ENCODE peak calls at places on chromosomes 13 and 19, in seven cellular contexts. G is prostate gland, D is neural progenitor cell, K is H1, Q is breast epithelium, F is upper lobe of left lung, V is neuronal stem cell. R is an unnamed sample. For H3K4me1 and H3K36me3, the result is how much of the 10 kb centered on the place peaks cover.

GRCh38 chr19:10290876-10291553 is 1.3 kb downstream of the ICAM5 start:
- DNase-seq in G (no peak), D (peak), K (no peak), Q (peak), F (peak), V (no peak), R (peak)

GRCh38 chr13:75585153-75585552 is 35.6 kb downstream of the UCHL3 start:
- DNase-seq in G (no peak), D (no peak), K (no peak), Q (no peak), F (no peak), V (no peak), R (no peak)

GRCh38 chr13:99984463-99985242 is 3.1 kb downstream of the ZIC2 start:
- DNase-seq in G (no peak), D (peak), K (no peak), Q (no peak), F (no peak), V (no peak), R (no peak)

GRCh38 chr19:42066075-42066754 is 3.8 kb downstream of the GRIK5 start:
- DNase-seq in G (no peak), D (peak), K (peak), Q (no peak), F (no peak), V (no peak), R (peak)

GRCh38 chr19:47682939-47683338 is 30.3 kb upstream of the EHD2 start:
- DNase-seq in G (no peak), D (no peak), K (no peak), Q (no peak), F (no peak), V (no peak), R (peak)

GRCh38 chr13:110645750-110646149 is 30.4 kb downstream of the NAXD start:
- DNase-seq in G (no peak), D (no peak), K (no peak), Q (no peak), F (no peak), V (no peak), R (no peak)

GRCh38 chr13:99265823-99266426 is 7.7 kb upstream of the GPR18 start:
- DNase-seq in G (no peak), D (peak), K (no peak), Q (no peak), F (no peak), V (no peak), R (peak)

GRCh38 chr13:45121421-45121820 is 1.1 kb downstream of the GTF2F2 start:
- DNase-seq in G (no peak), D (peak), K (no peak), Q (no peak), F (no peak), V (no peak), R (peak)

GRCh38 chr13:111115841-111116500 is 861 bp downstream of the ARHGEF7 start:
- DNase-seq in G (no peak), D (peak), K (no peak), Q (no peak), F (no peak), V (peak), R (peak)

GRCh38 chr13:28640861-28641599 is 17.9 kb upstream of the POMP start:
- DNase-seq in G (no peak), D (no peak), K (no peak), Q (no peak), F (no peak), V (no peak), R (no peak)

GRCh38 chr13:110005563-110005962 is 219.2 kb upstream of the IRS2 start:
- DNase-seq in G (no peak), D (no peak), K (no peak), Q (no peak), F (no peak), V (no peak), R (no peak)

GRCh38 chr19:44740351-44740824 is 8.1 kb upstream of the BCL3 start:
- DNase-seq in G (no peak), D (no peak), K (no peak), Q (no peak), F (no peak), V (no peak), R (no peak)

GRCh38 chr13:96899946-96900345 is 94.3 kb downstream of the OXGR1 start:
- DNase-seq in G (no peak), D (no peak), K (no peak), Q (no peak), F (no peak), V (no peak), R (no peak)

GRCh38 chr19:38111898-38112297 is 112.1 kb downstream of the DPF1 start:
- DNase-seq in G (no peak), D (no peak), K (no peak), Q (no peak), F (no peak), V (no peak), R (no peak)

GRCh38 chr19:38025908-38026307 is 118.9 kb downstream of the SIPA1L3 start:
- DNase-seq in G (no peak), D (no peak), K (no peak), Q (no peak), F (no peak), V (no peak), R (no peak)

GRCh38 chr13:66469745-66470144 is 760.4 kb downstream of the PCDH9 start:
- DNase-seq in G (no peak), D (no peak), K (no peak), Q (no peak), F (no peak), V (no peak), R (no peak)

GRCh38 chr19:46745521-46746280 is at the start of gene FKRP:
- DNase-seq in G (no peak), D (peak), K (no peak), Q (no peak), F (no peak), V (no peak), R (peak)

GRCh38 chr13:52738719-52739467 is 727 bp downstream of the CNMD start:
- DNase-seq in G (no peak), D (peak), K (no peak), Q (no peak), F (no peak), V (peak), R (peak)

GRCh38 chr19:14536926-14537692 is 7.7 kb downstream of the TECR start:
- DNase-seq in G (peak), D (peak), K (peak), Q (peak), F (peak), V (peak), R (peak)

GRCh38 chr19:11598103-11598483 is 810 bp downstream of the ZNF627 start:
- DNase-seq in G (no peak), D (no peak), K (no peak), Q (no peak), F (no peak), V (no peak), R (no peak)

GRCh38 chr19:58395979-58396627 is 647 bp downstream of the RNF225 start:
- DNase-seq in G (no peak), D (peak), K (no peak), Q (no peak), F (no peak), V (no peak), R (no peak)

DNA sequence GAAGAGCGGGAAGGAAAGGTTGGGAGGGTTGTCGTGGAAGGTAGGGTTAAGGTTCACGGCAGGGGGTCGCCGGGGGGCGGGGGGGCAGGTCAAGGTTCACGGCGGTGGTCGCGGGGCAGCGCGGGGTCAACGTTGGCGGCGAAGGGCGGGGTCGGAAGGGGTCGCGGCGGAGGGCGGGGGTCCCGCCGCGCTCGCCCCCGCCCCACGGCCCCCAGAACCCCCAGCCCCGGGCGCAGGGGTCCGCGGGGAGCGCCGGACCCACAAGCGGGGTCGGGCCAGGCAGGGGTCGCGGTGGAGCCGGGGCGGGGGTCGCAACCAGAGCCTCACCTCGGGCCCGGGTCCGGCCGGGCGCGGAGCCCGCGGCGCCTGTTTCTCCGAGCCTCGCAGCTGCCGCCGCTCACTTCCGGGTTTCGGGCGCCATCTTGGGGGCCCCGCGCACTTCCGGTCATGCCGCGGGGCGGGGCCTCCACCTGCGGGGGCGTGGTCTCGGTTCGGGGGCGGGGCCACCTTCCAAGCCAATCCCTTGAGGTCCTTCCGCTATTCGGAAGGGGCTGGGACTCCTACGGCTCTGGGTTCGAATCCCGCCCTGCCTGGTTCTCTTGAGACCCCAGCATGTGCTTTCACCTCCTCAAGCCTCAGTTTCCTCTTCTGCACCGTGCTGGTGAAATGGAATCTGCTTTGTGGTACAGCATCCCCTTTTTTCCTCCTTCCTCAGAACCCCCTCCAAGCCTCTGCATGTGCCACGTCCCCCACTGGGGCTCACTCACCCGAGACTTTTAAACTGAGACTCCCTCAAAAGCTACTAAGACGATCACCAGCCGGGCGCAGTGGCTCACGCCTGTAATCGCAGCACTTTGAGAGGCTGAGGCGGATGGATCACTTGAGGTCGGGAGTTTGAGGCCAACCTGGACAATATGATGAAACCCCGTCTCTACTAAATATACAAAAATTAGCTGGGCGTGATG is at the start of gene SBNO2:
- DNase-seq in G (peak), D (peak), K (peak), Q (peak), F (peak), V (peak), R (peak)
- H3K4me1 ChIP-seq in G (under half), D (under half), K (under half), Q (under half), F (under half), V (under half), R (under half)

GRCh38 chr19:30228726-30229523 is 143.3 kb upstream of the ZNF536 start:
- DNase-seq in G (no peak), D (peak), K (no peak), Q (no peak), F (no peak), V (no peak), R (peak)
- H3K27ac ChIP-seq in G (no peak), D (no peak), K (no peak), Q (no peak), F (no peak), V (no peak), R (no peak)

DNA sequence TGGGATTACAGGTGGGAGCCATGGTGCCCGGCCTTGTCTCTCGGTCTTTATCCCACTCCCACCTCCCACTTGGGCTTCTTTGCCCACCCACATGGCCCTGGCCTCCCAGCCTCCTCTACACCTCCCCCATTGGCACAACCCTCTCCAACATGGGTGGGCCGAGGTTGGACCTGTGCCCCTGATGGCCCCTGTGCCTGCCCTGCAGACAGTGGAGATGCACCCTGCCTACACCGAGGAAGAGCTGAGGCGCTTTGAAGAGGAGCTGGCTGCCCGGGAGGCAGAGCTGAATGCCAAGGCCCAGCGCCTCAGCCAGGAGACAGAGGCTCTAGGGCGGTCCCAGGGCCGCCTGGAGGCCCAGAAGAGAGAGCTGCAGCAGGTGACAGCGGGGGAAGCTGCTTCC is 12.6 kb upstream of the DHDH start:
- DNase-seq in G (no peak), D (no peak), K (no peak), Q (no peak), F (no peak), V (no peak), R (no peak)
- H3K36me3 ChIP-seq in G (under half), D (under half), K (under half), Q (under half), F (half or more), V (under half), R (under half)

GRCh38 chr19:34229721-34230120 is 24.6 kb upstream of the GARRE1 start:
- DNase-seq in G (no peak), D (no peak), K (no peak), Q (no peak), F (no peak), V (no peak), R (no peak)

GRCh38 chr19:34230833-34231232 is 23.5 kb upstream of the GARRE1 start:
- DNase-seq in G (no peak), D (no peak), K (no peak), Q (no peak), F (no peak), V (no peak), R (no peak)

GRCh38 chr19:34231439-34231838 is 22.9 kb upstream of the GARRE1 start:
- DNase-seq in G (no peak), D (no peak), K (no peak), Q (no peak), F (no peak), V (no peak), R (no peak)

GRCh38 chr19:34228347-34228746 is 26.0 kb upstream of the GARRE1 start:
- DNase-seq in G (no peak), D (no peak), K (no peak), Q (no peak), F (no peak), V (no peak), R (no peak)

GRCh38 chr19:34228762-34229161 is 25.6 kb upstream of the GARRE1 start:
- DNase-seq in G (no peak), D (no peak), K (no peak), Q (no peak), F (no peak), V (no peak), R (no peak)
- H3K4me1 ChIP-seq in G (under half), D (under half), K (under half), Q (under half), F (under half), V (under half), R (under half)

GRCh38 chr13:49646688-49647087 is 18.4 kb downstream of the ARL11 start:
- DNase-seq in G (no peak), D (no peak), K (no peak), Q (no peak), F (no peak), V (no peak), R (no peak)

GRCh38 chr13:49651775-49652690 is 23.7 kb downstream of the ARL11 start:
- DNase-seq in G (no peak), D (no peak), K (no peak), Q (no peak), F (no peak), V (no peak), R (no peak)

GRCh38 chr13:49649244-49649962 is 21.1 kb downstream of the ARL11 start:
- DNase-seq in G (no peak), D (peak), K (no peak), Q (no peak), F (no peak), V (no peak), R (peak)

GRCh38 chr13:49652691-49653305 is 24.5 kb downstream of the ARL11 start:
- DNase-seq in G (peak), D (peak), K (no peak), Q (no peak), F (no peak), V (peak), R (peak)

GRCh38 chr13:49649963-49650312 is 21.6 kb downstream of the ARL11 start:
- DNase-seq in G (no peak), D (no peak), K (no peak), Q (no peak), F (no peak), V (no peak), R (no peak)
- H3K27ac ChIP-seq in G (no peak), D (no peak), K (no peak), Q (no peak), F (no peak), V (no peak), R (no peak)

GRCh38 chr19:49857061-49857833 is 6.3 kb downstream of the PTOV1 start:
- DNase-seq in G (no peak), D (no peak), K (no peak), Q (no peak), F (no peak), V (no peak), R (no peak)
- H3K36me3 ChIP-seq in G (under half), D (under half), K (half or more), Q (under half), F (half or more), V (half or more), R (half or more)

GRCh38 chr19:17005000-17005399 is 21.6 kb downstream of the CPAMD8 start:
- DNase-seq in G (no peak), D (no peak), K (no peak), Q (no peak), F (no peak), V (no peak), R (no peak)

GRCh38 chr19:17002455-17002854 is 24.2 kb downstream of the CPAMD8 start:
- DNase-seq in G (no peak), D (no peak), K (no peak), Q (no peak), F (no peak), V (no peak), R (no peak)

GRCh38 chr19:16998635-16999194 is 27.9 kb downstream of the CPAMD8 start:
- DNase-seq in G (no peak), D (no peak), K (no peak), Q (no peak), F (no peak), V (no peak), R (no peak)

GRCh38 chr19:17004386-17004785 is 22.2 kb downstream of the CPAMD8 start:
- DNase-seq in G (no peak), D (no peak), K (no peak), Q (no peak), F (no peak), V (no peak), R (no peak)

GRCh38 chr19:17001603-17002183 is 24.9 kb downstream of the CPAMD8 start:
- DNase-seq in G (no peak), D (no peak), K (no peak), Q (no peak), F (no peak), V (no peak), R (no peak)
- H3K4me1 ChIP-seq in G (under half), D (under half), K (under half), Q (under half), F (under half), V (under half), R (under half)

GRCh38 chr13:20679879-20680278 is 23.6 kb upstream of the IL17D start:
- DNase-seq in G (no peak), D (no peak), K (no peak), Q (no peak), F (no peak), V (no peak), R (no peak)
- H3K27ac ChIP-seq in G (no peak), D (no peak), K (no peak), Q (no peak), F (no peak), V (no peak), R (no peak)

DNA sequence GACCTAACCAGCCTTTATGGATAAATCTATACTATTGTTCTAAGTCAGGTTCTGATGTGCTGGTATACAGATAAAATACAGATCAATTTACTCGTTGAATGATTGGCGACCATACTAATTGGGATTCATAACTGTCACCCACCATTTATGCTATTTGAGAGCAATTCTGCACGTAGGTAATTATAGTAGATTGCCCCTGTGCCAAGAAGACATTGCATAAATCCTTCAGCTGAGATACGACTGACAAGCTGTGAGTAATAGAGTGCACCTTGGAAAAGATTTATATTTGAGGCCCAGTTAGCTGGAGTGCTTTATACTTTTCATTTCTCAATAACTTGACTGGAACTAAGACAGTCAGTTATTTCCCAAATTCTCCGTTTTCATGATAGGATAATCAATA is 536.1 kb downstream of the GPC6 start:
- DNase-seq in G (no peak), D (no peak), K (no peak), Q (no peak), F (no peak), V (no peak), R (no peak)
- H3K36me3 ChIP-seq in G (under half), D (under half), K (under half), Q (under half), F (under half), V (under half), R (under half)

GRCh38 chr19:8090932-8091331 is 38.4 kb downstream of the CCL25 start:
- DNase-seq in G (no peak), D (no peak), K (no peak), Q (no peak), F (no peak), V (no peak), R (no peak)

GRCh38 chr19:8087876-8088275 is 35.3 kb downstream of the CCL25 start:
- DNase-seq in G (no peak), D (no peak), K (no peak), Q (no peak), F (no peak), V (no peak), R (no peak)

GRCh38 chr19:8086849-8087248 is 34.3 kb downstream of the CCL25 start:
- DNase-seq in G (no peak), D (no peak), K (no peak), Q (no peak), F (no peak), V (no peak), R (no peak)

GRCh38 chr19:8088752-8089663 is 36.4 kb downstream of the CCL25 start:
- DNase-seq in G (no peak), D (no peak), K (no peak), Q (no peak), F (no peak), V (no peak), R (no peak)

GRCh38 chr19:8089664-8090601 is 37.4 kb downstream of the CCL25 start:
- DNase-seq in G (no peak), D (no peak), K (no peak), Q (no peak), F (no peak), V (no peak), R (no peak)
- H3K4me1 ChIP-seq in G (under half), D (under half), K (under half), Q (under half), F (under half), V (under half), R (under half)